ENCODE peak calls at places on chromosomes 12 and 14, in four cellular contexts. Y is ACHN; U is endodermal cell; Q is CD4-positive, alpha-beta T cell. Z is an unnamed sample.

GRCh38 chr14:82385043-82385442 is 851.4 kb upstream of the SEL1L start:
- DNase-seq in U (no peak), Y (no peak), Q (no peak), Z (no peak)

GRCh38 chr14:64541261-64541970 is 875 bp downstream of the HSPA2 start:
- DNase-seq in Y (no peak), Q (no peak), U (no peak), Z (no peak)

GRCh38 chr12:68622250-68622649 is 11.6 kb downstream of the RAP1B start:
- DNase-seq in Q (no peak), Y (no peak), U (no peak), Z (no peak)

GRCh38 chr12:113918306-113918705 is 47.8 kb downstream of the RBM19 start:
- DNase-seq in Y (no peak), Q (no peak), U (no peak), Z (no peak)

GRCh38 chr14:100779691-100780080 is 46.2 kb upstream of the MEG3 start:
- DNase-seq in Y (no peak), Q (no peak), U (no peak), Z (no peak)

GRCh38 chr14:73289729-73290128 is 52.4 kb downstream of the PAPLN start:
- DNase-seq in U (no peak), Y (no peak), Q (no peak), Z (no peak)

GRCh38 chr12:13841358-13841757 is 140.0 kb downstream of the GRIN2B start:
- DNase-seq in Q (no peak), Y (no peak), U (no peak), Z (no peak)

GRCh38 chr12:52318241-52318990 is 2.8 kb downstream of the KRT83 start:
- DNase-seq in Q (no peak), U (peak; percentile 28), Y (no peak), Z (no peak)

GRCh38 chr14:65210118-65210826 is 108.0 kb upstream of the MAX start:
- DNase-seq in Q (no peak), Y (no peak), U (no peak), Z (no peak)